ENCODE peak calls at places on chromosome 13, in six cellular contexts. Q is tibial artery, R is endodermal cell, B is hepatocyte, E is choroid plexus epithelial cell, I is endothelial cell. K is an unnamed sample.

GRCh38 chr13:27295096-27295495 is 24.5 kb downstream of the RASL11A start:
- DNase-seq in R (no peak), I (no peak), B (no peak), Q (no peak), E (no peak), K (no peak)

GRCh38 chr13:45700971-45701900 is 884 bp upstream of the CBY2 start:
- DNase-seq in I (no peak), B (no peak), E (no peak), R (no peak), Q (no peak), K (no peak)

GRCh38 chr13:35157143-35157755 is 215.2 kb downstream of the NBEA start:
- DNase-seq in B (peak; percentile 62), Q (no peak), I (peak; percentile 48), R (peak; percentile 57), E (peak; percentile 78), K (no peak)

GRCh38 chr13:85541476-85541875 is 257.7 kb downstream of the SLITRK6 start:
- DNase-seq in E (no peak), R (no peak), I (no peak), B (no peak), Q (no peak), K (no peak)

GRCh38 chr13:39023761-39024160 is 14.1 kb downstream of the PROSER1 start:
- DNase-seq in E (peak; percentile 79), B (peak; percentile 55), Q (no peak), I (no peak), R (peak; percentile 48), K (no peak)

GRCh38 chr13:102236830-102237621 is 164.8 kb downstream of the FGF14 start:
- DNase-seq in I (no peak), Q (no peak), R (peak; percentile 59), B (no peak), E (no peak), K (no peak)

GRCh38 chr13:21074601-21075302 is 13.4 kb upstream of the LATS2 start:
- DNase-seq in I (peak; percentile 42), B (no peak), E (no peak), R (no peak), Q (no peak), K (no peak)

GRCh38 chr13:47611664-47612288 is 389.3 kb downstream of the SUCLA2 start:
- DNase-seq in B (no peak), I (no peak), E (no peak), R (no peak), Q (no peak), K (no peak)

GRCh38 chr13:110713981-110714797 is 689 bp downstream of the ING1 start:
- DNase-seq in B (peak; percentile 74), I (peak; percentile 52), R (peak; percentile 77), Q (peak; percentile 41), E (peak; percentile 56), K (no peak)

GRCh38 chr13:64529874-64530485 is 2700.2 kb downstream of the PCDH9 start:
- DNase-seq in B (peak; percentile 7), R (peak; percentile 71), Q (no peak), E (peak; percentile 17), I (peak; percentile 28), K (no peak)

GRCh38 chr13:22107549-22107948 is 436.7 kb downstream of the FGF9 start:
- DNase-seq in Q (no peak), R (no peak), B (no peak), I (no peak), E (no peak), K (no peak)

GRCh38 chr13:113956571-113956970 is 17.3 kb downstream of the C13orf46 start:
- DNase-seq in I (no peak), Q (no peak), R (no peak), E (no peak), B (no peak), K (peak; percentile 66)

GRCh38 chr13:43159007-43159406 is 135.6 kb downstream of the DNAJC15 start:
- DNase-seq in Q (no peak), E (peak; percentile 74), R (no peak), B (no peak), I (no peak), K (no peak)

GRCh38 chr13:23609414-23610186 is 39.4 kb downstream of the TNFRSF19 start:
- DNase-seq in B (no peak), Q (peak; percentile 47), I (no peak), E (peak; percentile 89), R (no peak), K (no peak)

GRCh38 chr13:89221557-89222158 is 1550.5 kb downstream of the SLITRK5 start:
- DNase-seq in Q (no peak), E (peak; percentile 4), R (no peak), I (no peak), B (no peak), K (no peak)

GRCh38 chr13:66508153-66508909 is 721.8 kb downstream of the PCDH9 start:
- DNase-seq in E (peak; percentile 53), I (no peak), Q (no peak), R (no peak), B (no peak), K (no peak)

GRCh38 chr13:32731576-32731975 is 145.3 kb downstream of the PDS5B start:
- DNase-seq in E (peak; percentile 64), B (peak; percentile 13), I (no peak), Q (no peak), R (no peak), K (no peak)

GRCh38 chr13:110250258-110250891 is 56.6 kb downstream of the COL4A1 start:
- DNase-seq in B (no peak), Q (peak; percentile 79), R (no peak), I (no peak), E (peak; percentile 83), K (no peak)

GRCh38 chr13:79435549-79435948 is 29.5 kb upstream of the RBM26 start:
- DNase-seq in E (peak; percentile 57), I (no peak), Q (no peak), B (no peak), R (no peak), K (no peak)

GRCh38 chr13:104357174-104357573 is 1291.0 kb upstream of the SLC10A2 start:
- DNase-seq in Q (no peak), E (peak; percentile 33), I (no peak), R (no peak), B (no peak), K (no peak)

GRCh38 chr13:113800576-113800926 is 41.5 kb downstream of the TMEM255B start:
- DNase-seq in R (no peak), E (no peak), Q (no peak), B (no peak), I (no peak), K (peak; percentile 72)

GRCh38 chr13:71067164-71067815 is 799.7 kb downstream of the DACH1 start:
- DNase-seq in I (no peak), E (peak; percentile 2), R (peak; percentile 47), Q (no peak), B (no peak), K (no peak)
- TF ChIP-seq CTCF in I (no peak), E (no peak), R (peak; percentile 72), Q (no peak), B (no peak), K (peak; percentile 30)

GRCh38 chr13:81609335-81609734 is 1268.4 kb upstream of the SPRY2 start:
- DNase-seq in B (no peak), Q (no peak), R (no peak), I (no peak), E (no peak), K (no peak)

GRCh38 chr13:81606074-81606473 is 1265.1 kb upstream of the SPRY2 start:
- DNase-seq in E (no peak), R (no peak), B (no peak), Q (no peak), I (no peak), K (no peak)

DNA sequence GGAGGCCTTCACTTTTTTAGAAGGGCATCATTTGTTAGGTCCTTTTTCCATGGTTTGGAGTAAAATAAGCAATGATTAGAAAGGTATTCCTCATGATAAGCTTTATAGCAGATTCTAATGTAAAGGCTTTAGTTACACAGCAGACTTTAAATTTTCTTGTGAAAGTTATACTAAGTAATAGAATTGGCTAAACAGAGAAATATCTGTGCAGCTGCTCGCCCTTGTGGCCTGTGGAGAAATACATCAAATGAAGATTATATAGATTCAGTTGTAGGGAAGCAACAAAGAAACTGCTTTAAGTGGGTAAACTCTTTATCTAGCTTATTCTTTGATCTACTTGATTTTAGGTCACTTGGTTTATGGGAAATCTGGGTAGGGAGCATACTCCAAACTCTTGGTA is 1269.7 kb upstream of the SPRY2 start:
- DNase-seq in E (peak; percentile 11), I (no peak), B (peak; percentile 6), Q (no peak), R (no peak), K (no peak)
- TF ChIP-seq CTCF in E (no peak), I (no peak), B (peak; percentile 32), Q (no peak), R (peak; percentile 30), K (peak; percentile 42)

GRCh38 chr13:72889496-72889895 is 107.6 kb downstream of the PIBF1 start:
- DNase-seq in E (no peak), I (no peak), B (no peak), Q (no peak), R (no peak), K (no peak)

GRCh38 chr13:72886272-72887062 is 104.5 kb downstream of the PIBF1 start:
- DNase-seq in Q (no peak), B (no peak), I (no peak), E (peak; percentile 53), R (no peak), K (no peak)

GRCh38 chr13:72884111-72884510 is 102.2 kb downstream of the PIBF1 start:
- DNase-seq in I (no peak), R (no peak), Q (no peak), E (no peak), B (no peak), K (no peak)
- TF ChIP-seq CTCF in I (no peak), R (no peak), Q (no peak), E (no peak), B (no peak), K (no peak)

GRCh38 chr13:30408319-30409101 is 13.8 kb upstream of the UBE2L5 start:
- DNase-seq in E (peak; percentile 93), Q (peak; percentile 93), B (peak; percentile 96), R (peak; percentile 99), I (peak; percentile 98), K (peak; percentile 94)

GRCh38 chr13:30409911-30410704 is 12.2 kb upstream of the UBE2L5 start:
- DNase-seq in E (peak; percentile 74), I (no peak), Q (peak; percentile 63), R (no peak), B (peak; percentile 41), K (no peak)

GRCh38 chr13:30403491-30403890 is 18.8 kb upstream of the UBE2L5 start:
- DNase-seq in Q (no peak), B (no peak), R (no peak), I (no peak), E (no peak), K (no peak)

GRCh38 chr13:30404207-30404606 is 18.1 kb upstream of the UBE2L5 start:
- DNase-seq in E (no peak), R (no peak), B (no peak), Q (no peak), I (no peak), K (no peak)

GRCh38 chr13:30406779-30407416 is 15.4 kb upstream of the UBE2L5 start:
- DNase-seq in B (no peak), R (no peak), I (no peak), Q (no peak), E (no peak), K (no peak)
- TF ChIP-seq CTCF in B (no peak), R (no peak), I (no peak), Q (no peak), E (no peak), K (no peak)

DNA sequence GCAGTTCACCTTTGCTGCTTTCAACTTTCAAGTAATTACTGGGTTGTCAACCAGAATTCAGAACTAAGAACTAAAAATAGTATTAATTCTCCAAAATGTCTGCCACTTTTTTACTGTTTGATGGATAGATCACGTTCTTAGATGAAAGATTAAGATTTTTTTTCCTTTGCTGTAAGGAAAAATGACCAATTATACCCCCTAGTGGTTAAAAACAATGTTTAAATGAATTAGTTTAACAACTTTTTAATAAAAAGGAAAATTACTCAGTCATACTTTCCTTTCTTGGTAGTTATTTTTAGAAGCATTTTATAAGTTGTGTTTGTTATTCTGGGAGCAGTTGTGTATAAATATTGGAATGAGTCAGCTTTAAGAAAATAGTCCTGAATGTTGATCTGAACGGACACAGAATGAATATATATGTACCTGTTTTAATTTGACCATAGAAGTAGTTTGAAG is 4.6 kb downstream of the TM9SF2 start:
- DNase-seq in Q (no peak), B (no peak), R (no peak), I (no peak), E (peak; percentile 51), K (no peak)
- TF ChIP-seq CTCF in Q (peak; percentile 22), B (peak; percentile 51), R (peak; percentile 67), I (peak; percentile 53), E (no peak), K (peak; percentile 84)

K was measured in chondrocyte.